ENCODE peak calls at places on chromosome 4, in ten cellular contexts. L is mammary epithelial cell; I is OCI-LY7; X is GM23248; Q is heart left ventricle; J is kidney; C is tibial artery; W is CD8-positive, alpha-beta T cell; P is foreskin fibroblast; G is SK-N-MC. N is an unnamed sample.

GRCh38 chr4:40255722-40256281 is 59.0 kb downstream of the RHOH start:
- DNase-seq in L (peak; percentile 95), J (no peak), W (no peak), X (peak; percentile 98), I (no peak), G (no peak), P (peak; percentile 96), C (no peak), Q (no peak), N (no peak)

GRCh38 chr4:602559-602942 is 22.8 kb upstream of the PDE6B start:
- DNase-seq in X (peak; percentile 28), C (no peak), W (peak; percentile 30), Q (no peak), P (peak; percentile 46), I (peak; percentile 55), G (no peak), J (peak; percentile 89), L (peak; percentile 60), N (no peak)

GRCh38 chr4:48467442-48467841 is 15.7 kb upstream of the SLC10A4 start:
- DNase-seq in L (no peak), G (no peak), I (no peak), W (no peak), X (no peak), J (no peak), C (no peak), P (no peak), Q (no peak), N (no peak)

GRCh38 chr4:772776-773175 is 53.2 kb downstream of the CPLX1 start:
- DNase-seq in J (no peak), Q (no peak), I (no peak), C (no peak), X (no peak), P (no peak), G (no peak), L (no peak), W (no peak), N (no peak)

GRCh38 chr4:123587983-123588494 is 191.4 kb downstream of the SPRY1 start:
- DNase-seq in C (peak; percentile 64), P (peak; percentile 90), W (no peak), X (peak; percentile 70), G (no peak), J (no peak), Q (no peak), I (no peak), L (peak; percentile 94), N (no peak)

GRCh38 chr4:109702950-109703663 is at the start of gene CASP6:
- DNase-seq in Q (peak; percentile 87), P (peak; percentile 89), X (peak; percentile 90), I (peak; percentile 80), C (peak; percentile 94), L (peak; percentile 71), G (no peak), J (peak; percentile 95), W (peak; percentile 52), N (peak; percentile 70)

GRCh38 chr4:1509366-1509765 is 103.1 kb upstream of the NKX1-1 start:
- DNase-seq in X (no peak), J (peak; percentile 64), P (no peak), I (no peak), C (peak; percentile 58), Q (no peak), G (no peak), L (no peak), W (no peak), N (no peak)

GRCh38 chr4:1309261-1310010 is 19.7 kb downstream of the MAEA start:
- DNase-seq in L (peak; percentile 88), I (peak; percentile 64), X (peak; percentile 92), G (no peak), W (no peak), P (peak; percentile 98), J (peak; percentile 98), C (peak; percentile 96), Q (peak; percentile 90), N (no peak)

GRCh38 chr4:184039963-184040383 is 134.9 kb downstream of the STOX2 start:
- DNase-seq in L (peak; percentile 12), I (no peak), W (no peak), C (peak; percentile 60), Q (peak; percentile 46), J (peak; percentile 74), P (no peak), X (no peak), G (no peak), N (no peak)
- H3K4me3 ChIP-seq in L (no peak overlapping the region), I (no peak overlapping the region), W (peak overlapping the region; percentile 20), C (no peak overlapping the region), Q (peak overlapping the region; percentile 26), J (peak overlapping the region; percentile 53), P (no peak overlapping the region), X (no peak overlapping the region), G (no peak overlapping the region), N (no peak overlapping the region)

GRCh38 chr4:185215261-185215660 is 5.9 kb downstream of the SNX25 start:
- DNase-seq in L (no peak), P (peak; percentile 31), I (no peak), W (no peak), X (peak; percentile 54), G (no peak), Q (no peak), J (no peak), C (no peak), N (no peak)

GRCh38 chr4:185219551-185220344 is 10.3 kb downstream of the SNX25 start:
- DNase-seq in G (peak; percentile 95), X (peak; percentile 79), W (no peak), C (no peak), I (peak; percentile 65), P (peak; percentile 83), J (no peak), L (no peak), Q (peak; percentile 38), N (no peak)

GRCh38 chr4:185213829-185214228 is 4.4 kb downstream of the SNX25 start:
- DNase-seq in P (no peak), J (no peak), C (no peak), X (no peak), Q (no peak), G (no peak), W (no peak), I (peak; percentile 77), L (no peak), N (no peak)

GRCh38 chr4:185218312-185218711 is 8.9 kb downstream of the SNX25 start:
- DNase-seq in L (no peak), X (no peak), P (no peak), J (no peak), G (no peak), I (no peak), Q (no peak), C (no peak), W (no peak), N (no peak)

GRCh38 chr4:185217390-185217985 is 8.1 kb downstream of the SNX25 start:
- DNase-seq in W (no peak), X (no peak), L (no peak), Q (no peak), I (no peak), J (no peak), P (no peak), C (no peak), G (no peak), N (no peak)
- H3K4me3 ChIP-seq in W (no peak overlapping the region), X (no peak overlapping the region), L (no peak overlapping the region), Q (no peak overlapping the region), I (no peak overlapping the region), J (no peak overlapping the region), P (no peak overlapping the region), C (peak overlapping the region; percentile 16), G (peak overlapping the region; percentile 24), N (no peak overlapping the region)

GRCh38 chr4:182628540-182628939 is 288.6 kb downstream of the DCTD start:
- DNase-seq in W (no peak), Q (no peak), J (no peak), I (no peak), C (no peak), G (no peak), L (no peak), X (no peak), P (no peak), N (no peak)

GRCh38 chr4:182620111-182620980 is 296.8 kb downstream of the DCTD start:
- DNase-seq in C (no peak), X (no peak), J (no peak), L (no peak), I (no peak), Q (no peak), G (no peak), P (no peak), W (no peak), N (no peak)

GRCh38 chr4:182628000-182628399 is 289.2 kb downstream of the DCTD start:
- DNase-seq in L (no peak), C (no peak), W (no peak), Q (no peak), I (no peak), G (no peak), X (no peak), J (no peak), P (no peak), N (no peak)

GRCh38 chr4:182624281-182624680 is 292.9 kb downstream of the DCTD start:
- DNase-seq in I (no peak), Q (no peak), C (no peak), G (no peak), W (no peak), X (no peak), J (no peak), L (no peak), P (no peak), N (no peak)

GRCh38 chr4:182625193-182625592 is 292.0 kb downstream of the DCTD start:
- DNase-seq in L (no peak), J (no peak), C (no peak), Q (no peak), I (no peak), X (no peak), G (no peak), P (no peak), W (no peak), N (no peak)
- H3K4me3 ChIP-seq in L (no peak overlapping the region), J (no peak overlapping the region), C (no peak overlapping the region), Q (no peak overlapping the region), I (no peak overlapping the region), X (no peak overlapping the region), G (no peak overlapping the region), P (no peak overlapping the region), W (no peak overlapping the region), N (no peak overlapping the region)

GRCh38 chr4:114317564-114317963 is 281.0 kb upstream of the UGT8 start:
- DNase-seq in L (no peak), I (no peak), Q (no peak), C (no peak), X (no peak), W (no peak), J (no peak), G (no peak), P (no peak), N (no peak)
- H3K4me3 ChIP-seq in L (no peak overlapping the region), I (no peak overlapping the region), Q (no peak overlapping the region), C (no peak overlapping the region), X (no peak overlapping the region), W (no peak overlapping the region), J (no peak overlapping the region), G (no peak overlapping the region), P (no peak overlapping the region), N (no peak overlapping the region)

GRCh38 chr4:184453402-184454160 is 20.8 kb downstream of the IRF2 start:
- DNase-seq in I (peak; percentile 74), C (no peak), X (peak; percentile 91), G (no peak), J (no peak), P (peak; percentile 92), L (peak; percentile 68), W (no peak), Q (no peak), N (no peak)
- H3K4me3 ChIP-seq in I (peak overlapping the region; percentile 29), C (no peak overlapping the region), X (peak overlapping the region; percentile 50), G (peak overlapping the region; percentile 29), J (no peak overlapping the region), P (peak overlapping the region; percentile 2), L (no peak overlapping the region), W (no peak overlapping the region), Q (no peak overlapping the region), N (no peak overlapping the region)

N was measured in Jurkat, Clone E6-1.